ENCODE peak calls at places on chromosomes 5 and 9, in five cellular contexts. E is bronchial epithelial cell, J is right atrium auricular region, Q is ascending aorta, R is WERI-Rb-1. S is an unnamed sample.
A peak's percentile ranks its signal among the peaks of the same experiment; 100 is the strongest.

GRCh38 chr9:138121438-138122050 is 244.0 kb downstream of the CACNA1B start:
- DNase-seq in J (no peak), R (no peak), Q (no peak), E (no peak), S (no peak)

GRCh38 chr5:178777557-178777956 is 47.1 kb upstream of the ZNF354A start:
- DNase-seq in J (no peak), Q (no peak), E (no peak), R (no peak), S (no peak)

GRCh38 chr5:99258819-99259218 is 330.0 kb upstream of the CHD1 start:
- DNase-seq in Q (no peak), R (no peak), E (no peak), J (no peak), S (no peak)

GRCh38 chr9:21605489-21605931 is 123.4 kb upstream of the IFNE start:
- DNase-seq in R (no peak), J (no peak), Q (no peak), E (no peak), S (peak; percentile 56)

GRCh38 chr5:41764650-41765049 is 105.6 kb downstream of the OXCT1 start:
- DNase-seq in E (no peak), J (no peak), Q (no peak), R (no peak), S (no peak)

GRCh38 chr9:33113799-33114547 is 37.5 kb upstream of the SMU1 start:
- DNase-seq in Q (no peak), R (no peak), J (no peak), E (no peak), S (no peak)

GRCh38 chr9:72665421-72665820 is 144.0 kb downstream of the TMC1 start:
- DNase-seq in Q (no peak), E (peak; percentile 87), R (no peak), J (no peak), S (peak; percentile 69)

GRCh38 chr9:98887918-98888510 is 55.7 kb upstream of the COL15A1 start:
- DNase-seq in Q (no peak), R (no peak), E (peak; percentile 17), J (no peak), S (peak; percentile 14)

GRCh38 chr9:38680827-38681226 is 39.1 kb downstream of the FAM240B start:
- DNase-seq in Q (no peak), J (no peak), R (peak; percentile 24), E (no peak), S (no peak)

GRCh38 chr9:116549786-116550660 is 137.1 kb upstream of the TRIM32 start:
- DNase-seq in E (no peak), J (no peak), R (no peak), Q (no peak), S (no peak)

DNA sequence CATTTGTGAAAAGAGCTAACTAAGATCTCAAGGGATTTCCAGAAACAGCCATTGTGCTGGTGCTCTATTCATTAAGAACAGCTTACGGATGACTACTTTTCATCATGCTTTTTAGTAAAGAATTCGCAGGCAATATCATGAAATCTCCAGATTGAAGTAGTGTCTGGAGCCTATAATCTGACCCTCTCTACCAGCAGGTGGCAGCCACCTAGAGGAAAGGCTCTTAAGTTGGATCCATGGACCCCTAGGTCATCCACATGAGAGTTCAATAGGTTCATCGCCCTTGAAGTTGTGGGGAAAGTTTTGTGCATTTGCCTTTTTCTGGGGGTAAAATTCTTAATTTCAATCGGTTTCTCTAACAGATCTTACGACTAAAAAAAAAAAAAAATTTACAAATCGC is 82.3 kb downstream of the SLC1A3 start:
- DNase-seq in J (no peak), E (peak; percentile 25), R (peak; percentile 33), Q (no peak), S (no peak)
- TF ChIP-seq CTCF in J (no peak), E (peak; percentile 51), R (peak; percentile 54), Q (no peak), S (peak; percentile 66)

GRCh38 chr5:95241155-95241554 is 43.7 kb downstream of the MCTP1 start:
- DNase-seq in Q (no peak), R (no peak), J (no peak), E (no peak), S (no peak)

GRCh38 chr5:95237324-95237723 is 47.6 kb downstream of the MCTP1 start:
- DNase-seq in J (no peak), R (no peak), E (no peak), Q (no peak), S (no peak)

GRCh38 chr5:95241635-95242034 is 43.3 kb downstream of the MCTP1 start:
- DNase-seq in J (no peak), R (no peak), Q (no peak), E (no peak), S (no peak)

GRCh38 chr5:95235439-95235982 is 49.4 kb downstream of the MCTP1 start:
- DNase-seq in R (no peak), E (no peak), Q (no peak), J (no peak), S (no peak)

DNA sequence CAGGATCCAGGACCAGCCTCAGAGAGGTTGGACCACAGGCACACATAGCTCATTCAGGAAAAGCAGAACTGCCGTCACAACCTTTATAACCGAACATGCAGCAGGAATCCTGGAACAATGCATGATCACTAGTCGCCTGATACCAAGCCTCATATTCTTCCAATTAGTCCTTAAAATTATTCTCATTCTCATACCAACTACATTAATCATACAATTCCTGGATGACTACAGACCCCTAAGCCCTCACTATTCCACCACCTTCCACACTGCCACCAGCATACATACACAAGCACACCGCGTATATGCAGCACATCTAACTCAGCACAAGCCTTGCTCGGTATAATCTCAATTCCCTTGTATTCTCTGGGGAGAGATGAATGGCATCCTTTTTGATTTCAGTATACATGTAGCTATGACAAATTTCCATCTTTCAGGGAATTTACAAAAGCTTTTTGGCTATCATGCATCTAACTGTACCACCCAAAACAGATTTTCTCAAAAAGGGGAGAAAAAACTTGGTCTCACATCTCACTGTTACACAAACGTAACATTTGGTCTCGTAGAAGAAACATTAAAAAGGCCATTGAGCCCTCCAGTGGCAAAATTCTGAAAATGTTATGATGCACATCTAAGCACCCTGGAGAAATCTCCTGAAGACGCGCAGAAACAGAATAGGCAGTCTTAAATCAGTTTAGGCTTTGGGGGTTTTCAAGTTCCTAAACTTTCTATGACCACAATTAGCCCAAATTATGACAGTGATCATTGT is 46.2 kb downstream of the MCTP1 start:
- DNase-seq in E (peak; percentile 29), J (no peak), R (no peak), Q (no peak), S (no peak)
- TF ChIP-seq CTCF in E (peak; percentile 9), J (no peak), R (no peak), Q (no peak), S (peak; percentile 69)

GRCh38 chr5:32446660-32447059 is 2.1 kb upstream of the ZFR start:
- DNase-seq in J (no peak), E (no peak), Q (no peak), R (no peak), S (no peak)

GRCh38 chr5:32454821-32455220 is 10.3 kb upstream of the ZFR start:
- DNase-seq in J (no peak), Q (no peak), E (no peak), R (no peak), S (no peak)

GRCh38 chr5:32453916-32454315 is 9.4 kb upstream of the ZFR start:
- DNase-seq in J (no peak), Q (no peak), E (no peak), R (no peak), S (no peak)

GRCh38 chr5:32449216-32449721 is 4.7 kb upstream of the ZFR start:
- DNase-seq in J (no peak), R (peak; percentile 25), Q (no peak), E (no peak), S (no peak)

GRCh38 chr5:32450952-32451351 is 6.4 kb upstream of the ZFR start:
- DNase-seq in Q (no peak), E (no peak), R (no peak), J (no peak), S (no peak)
- TF ChIP-seq CTCF in Q (no peak), E (peak; percentile 27), R (no peak), J (no peak), S (peak; percentile 41)

GRCh38 chr9:133199648-133200321 is 9.3 kb downstream of the OBP2B start:
- DNase-seq in Q (no peak), J (no peak), R (no peak), E (no peak), S (no peak)
- TF ChIP-seq CTCF in Q (no peak), J (no peak), R (no peak), E (no peak), S (no peak)

DNA sequence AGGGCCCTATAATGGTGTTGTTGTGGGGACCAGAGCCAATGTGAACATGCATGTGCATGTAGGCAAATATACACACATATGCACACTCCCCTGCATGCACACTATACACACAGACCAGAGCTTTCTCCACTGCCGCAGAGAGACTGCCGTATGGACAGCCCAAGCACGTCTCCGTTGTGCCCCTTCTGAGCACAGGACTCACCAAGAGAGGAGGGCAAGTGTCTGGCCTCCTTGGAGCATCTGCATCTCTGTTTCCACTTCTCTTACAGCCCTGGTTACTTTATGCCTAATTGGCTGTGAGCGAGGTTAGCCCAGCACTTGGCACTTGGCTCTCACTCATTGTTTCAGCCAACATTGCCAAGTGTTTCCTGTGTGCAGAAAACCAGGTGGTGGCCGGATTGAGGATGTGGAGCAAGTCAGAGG is 30.4 kb downstream of the CSF2 start:
- DNase-seq in R (no peak), Q (no peak), E (no peak), J (no peak), S (no peak)
- TF ChIP-seq CTCF in R (no peak), Q (no peak), E (no peak), J (no peak), S (no peak)

GRCh38 chr9:104780796-104781395 is 17.0 kb downstream of the NIPSNAP3B start:
- DNase-seq in E (peak; percentile 66), R (no peak), Q (no peak), J (no peak), S (peak; percentile 32)
- TF ChIP-seq CTCF in E (peak; percentile 26), R (peak; percentile 32), Q (no peak), J (no peak), S (peak; percentile 78)

GRCh38 chr5:139653616-139654015 is 5.5 kb downstream of the CXXC5 start:
- DNase-seq in E (no peak), R (peak; percentile 72), Q (no peak), J (no peak), S (no peak)
- TF ChIP-seq CTCF in E (no peak), R (no peak), Q (no peak), J (no peak), S (no peak)

GRCh38 chr5:136891601-136892000 is 526.3 kb upstream of the TRPC7 start:
- DNase-seq in E (no peak), J (no peak), R (no peak), Q (no peak), S (no peak)

GRCh38 chr5:136890431-136891148 is 525.2 kb upstream of the TRPC7 start:
- DNase-seq in R (no peak), Q (no peak), J (no peak), E (no peak), S (no peak)

GRCh38 chr5:136891175-136891574 is 525.8 kb upstream of the TRPC7 start:
- DNase-seq in Q (no peak), E (no peak), R (no peak), J (no peak), S (no peak)

GRCh38 chr5:136886623-136887022 is 521.3 kb upstream of the TRPC7 start:
- DNase-seq in J (no peak), E (peak; percentile 10), Q (no peak), R (no peak), S (no peak)

DNA sequence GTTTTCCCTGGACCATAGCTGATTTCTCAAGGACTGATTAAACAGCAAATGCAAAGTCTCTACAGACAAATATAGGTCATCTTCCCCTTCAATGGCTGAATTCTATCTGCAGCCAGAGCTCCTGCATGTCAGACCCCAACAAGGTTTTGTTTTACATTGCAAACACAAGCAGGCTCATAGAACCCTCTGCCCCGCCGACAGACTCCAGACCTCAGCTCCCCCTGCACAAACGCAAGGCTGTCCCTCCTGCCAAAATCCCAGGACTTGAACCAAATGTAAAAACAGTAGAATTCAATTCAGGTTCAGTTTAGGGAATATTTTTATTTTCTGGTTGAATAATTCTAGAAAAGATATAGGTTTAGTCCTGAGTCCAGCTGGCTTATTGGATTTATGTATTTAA is 526.7 kb upstream of the TRPC7 start:
- DNase-seq in R (no peak), Q (no peak), J (no peak), E (no peak), S (no peak)
- TF ChIP-seq CTCF in R (no peak), Q (no peak), J (no peak), E (no peak), S (no peak)